ENCODE peak calls at places on chromosomes 3 and 15, in seven cellular contexts. U, L, F, X, C, R and O are unnamed samples.

GRCh38 chr3:61422945-61423740 is 138.2 kb upstream of the PTPRG start:
- DNase-seq in U (no peak), L (no peak), X (no peak), F (no peak), C (no peak), R (no peak), O (no peak)

GRCh38 chr3:150249776-150250175 is 158.3 kb upstream of the TSC22D2 start:
- DNase-seq in U (no peak), R (no peak), C (no peak), X (no peak), L (no peak), F (no peak), O (no peak)

GRCh38 chr3:63932509-63933212 is 20.5 kb upstream of the SCAANT1 start:
- DNase-seq in F (no peak), X (no peak), L (no peak), C (no peak), U (no peak), R (no peak), O (no peak)

GRCh38 chr15:73287019-73287418 is 81.7 kb downstream of the HCN4 start:
- DNase-seq in R (no peak), X (no peak), C (no peak), L (no peak), F (no peak), U (no peak), O (no peak)

GRCh38 chr15:54707805-54708752 is 488.7 kb downstream of the RSL24D1 start:
- DNase-seq in L (no peak), R (no peak), C (no peak), X (no peak), U (no peak), F (no peak), O (no peak)

GRCh38 chr3:191290311-191291025 is 38.7 kb upstream of the CCDC50 start:
- DNase-seq in L (no peak), X (no peak), F (peak; percentile 7), C (peak; percentile 29), R (no peak), U (no peak), O (no peak)

GRCh38 chr3:128083980-128084674 is 31.9 kb downstream of the SEC61A1 start:
- DNase-seq in X (peak; percentile 75), L (no peak), R (no peak), U (no peak), C (no peak), F (peak; percentile 36), O (no peak)

GRCh38 chr15:31263751-31264533 is 62.7 kb upstream of the KLF13 start:
- DNase-seq in F (no peak), L (no peak), X (peak; percentile 44), C (no peak), U (peak; percentile 38), R (peak; percentile 28), O (no peak)

GRCh38 chr15:97968380-97968779 is 7.9 kb downstream of the ARRDC4 start:
- DNase-seq in R (no peak), U (no peak), X (no peak), L (no peak), C (peak; percentile 70), F (peak; percentile 78), O (peak; percentile 84)

GRCh38 chr3:32813180-32813579 is 4.6 kb upstream of the TRIM71 start:
- DNase-seq in C (no peak), U (no peak), F (no peak), L (no peak), R (no peak), X (no peak), O (no peak)

GRCh38 chr3:42652611-42653302 is 740 bp upstream of the ZBTB47 start:
- DNase-seq in R (peak; percentile 67), C (peak; percentile 66), F (peak; percentile 77), L (no peak), U (peak; percentile 73), X (peak; percentile 44), O (no peak)

GRCh38 chr15:95296626-95297025 is 1033.9 kb upstream of the NR2F2 start:
- DNase-seq in U (no peak), C (no peak), X (no peak), L (no peak), R (no peak), F (no peak), O (no peak)

GRCh38 chr3:196141866-196142673 is 60.2 kb upstream of the TFRC start:
- DNase-seq in U (peak; percentile 47), R (no peak), F (no peak), L (no peak), C (no peak), X (peak; percentile 79), O (no peak)

GRCh38 chr15:70246623-70247200 is 149.0 kb upstream of the TLE3 start:
- DNase-seq in F (no peak), C (no peak), L (no peak), R (no peak), X (no peak), U (no peak), O (no peak)

GRCh38 chr3:139745831-139746230 is 68.1 kb upstream of the NMNAT3 start:
- DNase-seq in U (no peak), L (no peak), C (peak; percentile 50), X (no peak), R (no peak), F (peak; percentile 23), O (no peak)

GRCh38 chr15:37765809-37766208 is 168.6 kb upstream of the TMCO5A start:
- DNase-seq in F (no peak), U (peak; percentile 7), X (peak; percentile 5), L (no peak), R (no peak), C (no peak), O (no peak)

GRCh38 chr3:128385080-128385832 is 81.4 kb downstream of the DNAJB8 start:
- DNase-seq in C (peak; percentile 33), R (peak; percentile 91), L (no peak), X (peak; percentile 72), U (no peak), F (peak; percentile 90), O (peak; percentile 36)

GRCh38 chr15:79007066-79007465 is 62.2 kb upstream of the CTSH start:
- DNase-seq in L (no peak), F (peak; percentile 71), U (peak; percentile 43), R (no peak), C (peak; percentile 40), X (peak; percentile 19), O (no peak)

GRCh38 chr3:12405432-12406272 is 78.6 kb upstream of the TSEN2 start:
- DNase-seq in U (peak; percentile 85), L (peak; percentile 37), X (peak; percentile 46), R (peak; percentile 96), F (peak; percentile 98), C (peak; percentile 65), O (no peak)

GRCh38 chr15:69346112-69346511 is 47.4 kb downstream of the PAQR5 start:
- DNase-seq in C (no peak), R (no peak), F (peak; percentile 35), L (no peak), U (no peak), X (no peak), O (no peak)

GRCh38 chr3:71397046-71397445 is 186.5 kb downstream of the FOXP1 start:
- DNase-seq in L (no peak), F (peak; percentile 58), X (no peak), R (no peak), C (no peak), U (peak; percentile 37), O (no peak)

GRCh38 chr15:58410353-58410752 is 21.4 kb upstream of the LIPC start:
- DNase-seq in F (peak; percentile 41), C (peak; percentile 42), X (no peak), U (no peak), L (no peak), R (no peak), O (peak; percentile 46)

GRCh38 chr15:32979710-32980109 is 214.8 kb downstream of the FMN1 start:
- DNase-seq in F (no peak), C (peak; percentile 87), L (no peak), X (no peak), U (no peak), R (no peak), O (peak; percentile 83)

GRCh38 chr3:135447478-135447877 is 518.0 kb upstream of the PPP2R3A start:
- DNase-seq in L (no peak), U (no peak), C (no peak), R (no peak), X (no peak), F (no peak), O (no peak)

GRCh38 chr3:31562525-31562924 is 29.8 kb downstream of the STT3B start:
- DNase-seq in X (no peak), R (no peak), C (no peak), L (no peak), U (peak; percentile 64), F (no peak), O (no peak)

GRCh38 chr3:11455977-11456376 is 183.8 kb downstream of the ATG7 start:
- DNase-seq in F (peak; percentile 78), R (no peak), C (no peak), U (no peak), L (no peak), X (no peak), O (no peak)

GRCh38 chr15:78605680-78606079 is 15.1 kb downstream of the CHRNA3 start:
- DNase-seq in X (no peak), L (no peak), F (no peak), U (no peak), R (no peak), C (no peak), O (no peak)

GRCh38 chr3:52313774-52314188 is 2.3 kb upstream of the DNAH1 start:
- DNase-seq in U (peak; percentile 56), R (no peak), F (peak; percentile 30), C (peak; percentile 28), X (no peak), L (no peak), O (no peak)

GRCh38 chr3:169603661-169604060 is 59.9 kb downstream of the MECOM start:
- DNase-seq in C (no peak), R (no peak), L (no peak), U (no peak), F (no peak), X (no peak), O (no peak)

GRCh38 chr15:63601727-63602185 is 4.6 kb downstream of the FBXL22 start:
- DNase-seq in U (peak; percentile 20), X (peak; percentile 42), C (no peak), L (no peak), R (no peak), F (no peak), O (no peak)

GRCh38 chr3:127637546-127637945 is 8.6 kb downstream of the PODXL2 start:
- DNase-seq in L (no peak), R (no peak), U (no peak), C (no peak), X (no peak), F (no peak), O (no peak)

GRCh38 chr3:4999626-5000184 is 20.5 kb downstream of the BHLHE40 start:
- DNase-seq in X (no peak), U (no peak), C (no peak), L (no peak), R (no peak), F (no peak), O (no peak)

GRCh38 chr15:33068531-33068990 is 126.0 kb downstream of the FMN1 start:
- DNase-seq in C (no peak), X (peak; percentile 53), U (peak; percentile 71), L (no peak), F (no peak), R (no peak), O (no peak)

GRCh38 chr3:126434931-126435411 is 40.3 kb downstream of the CFAP100 start:
- DNase-seq in F (no peak), U (no peak), C (no peak), R (no peak), X (no peak), L (no peak), O (no peak)

GRCh38 chr3:168295027-168295426 is 199.3 kb upstream of the GOLIM4 start:
- DNase-seq in R (no peak), U (no peak), X (no peak), F (no peak), C (no peak), L (no peak), O (no peak)

GRCh38 chr3:136750209-136750921 is 1.8 kb downstream of the STAG1 start:
- DNase-seq in C (no peak), L (no peak), U (peak; percentile 39), X (no peak), R (no peak), F (no peak), O (no peak)